ENCODE peak calls at places on chromosomes 7 and 10, in five cellular contexts. E, K, Z, X and D are unnamed samples.
A peak's percentile ranks its signal among the peaks of the same experiment; 100 is the strongest.

GRCh38 chr10:70756710-70757360 is 28.3 kb downstream of the TBATA start:
- DNase-seq in E (no peak), K (no peak), Z (no peak), X (no peak), D (no peak)

GRCh38 chr7:106071999-106072714 is 40.0 kb downstream of the SYPL1 start:
- DNase-seq in E (no peak), K (no peak), Z (no peak), X (peak; percentile 48), D (peak; percentile 92)

GRCh38 chr10:47076949-47077348 is 165.7 kb downstream of the PTPN20 start:
- DNase-seq in E (no peak), K (no peak), Z (no peak), X (no peak), D (no peak)

GRCh38 chr10:114831186-114831867 is 9.7 kb downstream of the FHIP2A start:
- DNase-seq in E (no peak), K (no peak), Z (no peak), X (no peak), D (no peak)

GRCh38 chr10:95330966-95331453 is 40.2 kb upstream of the PDLIM1 start:
- DNase-seq in E (no peak), K (no peak), Z (no peak), X (no peak), D (no peak)

GRCh38 chr10:124072541-124072940 is 20.9 kb downstream of the CHST15 start:
- DNase-seq in E (peak; percentile 62), K (no peak), Z (no peak), X (no peak), D (no peak)

GRCh38 chr7:114418117-114418516 is 3.5 kb downstream of the FOXP2 start:
- DNase-seq in E (no peak), K (no peak), Z (no peak), X (no peak), D (no peak)

GRCh38 chr10:131971591-131971990 is 10.1 kb downstream of the BNIP3 start:
- DNase-seq in E (no peak), K (no peak), Z (no peak), X (no peak), D (no peak)

GRCh38 chr10:89625041-89625765 is 19.8 kb downstream of the PANK1 start:
- DNase-seq in E (no peak), K (no peak), Z (no peak), X (no peak), D (no peak)

GRCh38 chr7:106367018-106367420 is 82.2 kb upstream of the NAMPT start:
- DNase-seq in E (peak; percentile 31), K (no peak), Z (no peak), X (no peak), D (no peak)

GRCh38 chr10:13500201-13500600 is 28.6 kb downstream of the BEND7 start:
- DNase-seq in E (no peak), K (no peak), Z (no peak), X (no peak), D (no peak)

GRCh38 chr7:125670926-125671572 is 741.4 kb upstream of the POT1 start:
- DNase-seq in E (peak; percentile 1), K (no peak), Z (no peak), X (peak; percentile 34), D (no peak)

GRCh38 chr7:100118388-100119074 is 627 bp downstream of the TAF6 start:
- DNase-seq in E (no peak), K (no peak), Z (no peak), X (peak; percentile 69), D (no peak)

GRCh38 chr7:29574659-29575058 is 11.0 kb downstream of the PRR15 start:
- DNase-seq in E (no peak), K (no peak), Z (no peak), X (no peak), D (no peak)

GRCh38 chr10:106877574-106877973 is 286.9 kb downstream of the SORCS1 start:
- DNase-seq in E (no peak), K (no peak), Z (no peak), X (no peak), D (no peak)

GRCh38 chr7:28551311-28551710 is 139.0 kb downstream of the CREB5 start:
- DNase-seq in E (no peak), K (no peak), Z (no peak), X (no peak), D (no peak)

GRCh38 chr7:156640949-156641485 is 443 bp downstream of the RNF32 start:
- DNase-seq in E (peak; percentile 75), K (peak; percentile 41), Z (no peak), X (peak; percentile 64), D (no peak)

GRCh38 chr10:7258948-7259523 is 151.8 kb downstream of the SFMBT2 start:
- DNase-seq in E (peak; percentile 33), K (no peak), Z (no peak), X (no peak), D (no peak)

GRCh38 chr7:40354736-40355135 is 219.9 kb downstream of the SUGCT start:
- DNase-seq in E (no peak), K (no peak), Z (no peak), X (no peak), D (no peak)

GRCh38 chr7:40356312-40356711 is 221.5 kb downstream of the SUGCT start:
- DNase-seq in E (no peak), K (no peak), Z (no peak), X (no peak), D (no peak)

DNA sequence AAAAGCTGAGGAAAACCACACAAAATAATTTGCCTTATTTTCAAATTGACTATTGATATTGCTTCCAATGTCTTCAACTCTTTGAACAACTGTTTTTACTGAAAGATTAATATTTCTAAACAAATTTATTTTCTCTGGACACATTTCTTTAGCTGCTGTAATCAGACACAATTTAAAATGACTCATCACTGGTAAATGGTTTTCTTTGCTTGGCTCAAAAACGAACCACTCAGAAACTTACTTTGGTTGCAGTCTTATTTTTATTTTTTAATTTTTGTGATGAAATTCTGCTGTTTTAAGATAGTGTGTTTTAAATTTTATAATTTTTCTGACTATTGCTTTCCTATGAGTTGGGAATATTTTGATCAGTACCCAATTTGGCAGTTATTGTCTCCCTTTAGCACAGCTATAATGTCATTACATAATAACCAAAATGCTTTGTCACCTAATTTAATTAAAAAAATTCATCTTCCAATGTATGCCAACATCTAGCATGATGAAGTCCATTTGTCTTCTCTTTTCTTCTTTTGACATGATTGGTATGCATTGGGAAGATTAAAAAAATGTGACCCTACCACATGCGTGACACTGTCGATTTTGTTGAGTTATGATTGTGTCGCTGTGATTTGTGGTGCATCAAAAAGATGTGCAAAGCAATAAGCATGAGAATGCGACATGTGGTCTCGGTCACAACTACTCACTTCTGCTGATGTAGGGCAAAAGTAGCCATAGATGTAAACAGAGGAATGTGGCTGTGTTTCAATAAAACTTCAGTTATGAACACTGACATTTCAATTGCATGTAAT is 222.3 kb downstream of the SUGCT start:
- DNase-seq in E (no peak), K (no peak), Z (no peak), X (no peak), D (no peak)
- H3K4me3 ChIP-seq in E (no peak overlapping the region), K (no peak overlapping the region), Z (no peak overlapping the region), X (no peak overlapping the region), D (no peak overlapping the region)

DNA sequence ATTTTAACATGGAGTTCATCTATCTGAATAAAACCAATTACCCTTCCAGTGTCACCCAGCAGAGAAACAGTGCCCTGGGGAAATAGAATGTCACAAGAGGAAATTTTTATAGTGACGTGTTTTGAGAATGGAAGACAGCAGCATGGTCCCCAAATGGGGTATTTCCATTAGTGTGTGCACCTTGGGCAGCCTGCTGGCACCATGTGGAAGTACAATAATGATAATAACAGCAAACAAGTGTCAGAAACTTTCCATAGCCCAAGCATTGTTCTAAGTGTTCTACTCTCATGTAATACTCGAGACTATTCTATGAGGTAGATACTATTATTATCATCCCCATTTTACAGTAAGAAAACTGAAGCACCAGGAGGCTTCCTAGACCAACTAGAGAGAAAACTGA is 2.2 kb upstream of the PDE1C start:
- DNase-seq in E (no peak), K (no peak), Z (no peak), X (no peak), D (no peak)
- TF ChIP-seq CTCF in E (no peak), K (no peak), Z (no peak), X (no peak), D (no peak)

GRCh38 chr7:108164946-108165345 is 34.8 kb upstream of the LAMB4 start:
- DNase-seq in E (no peak), K (no peak), Z (no peak), X (no peak), D (no peak)

GRCh38 chr7:108165726-108166125 is 35.6 kb upstream of the LAMB4 start:
- DNase-seq in E (no peak), K (no peak), Z (no peak), X (no peak), D (no peak)

GRCh38 chr7:108166687-108167086 is 36.5 kb upstream of the LAMB4 start:
- DNase-seq in E (no peak), K (no peak), Z (no peak), X (no peak), D (no peak)

GRCh38 chr7:108170251-108170650 is 40.1 kb upstream of the LAMB4 start:
- DNase-seq in E (no peak), K (no peak), Z (no peak), X (no peak), D (no peak)

DNA sequence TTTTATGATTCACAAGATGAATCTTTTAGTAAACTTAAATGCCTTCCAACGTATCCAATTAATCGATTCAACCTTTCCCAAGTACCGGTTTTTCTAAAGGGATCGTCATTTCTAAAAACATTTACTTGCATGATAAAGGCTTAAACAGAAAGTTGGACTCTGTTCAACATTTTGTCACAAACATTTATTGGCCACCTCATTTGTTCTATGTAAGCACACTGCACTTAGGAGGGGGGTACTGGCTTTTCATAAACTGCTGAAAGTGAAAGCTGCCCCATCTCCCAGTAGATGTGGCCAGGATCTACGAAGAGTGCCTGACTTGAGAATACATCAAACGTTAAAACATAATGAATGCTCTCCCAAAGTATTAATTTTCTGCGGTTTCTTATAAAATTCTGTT is 37.3 kb upstream of the LAMB4 start:
- DNase-seq in E (no peak), K (no peak), Z (no peak), X (peak; percentile 16), D (no peak)
- H3K4me3 ChIP-seq in E (no peak overlapping the region), K (no peak overlapping the region), Z (no peak overlapping the region), X (no peak overlapping the region), D (no peak overlapping the region)

GRCh38 chr10:79128923-79129305 is 60.1 kb downstream of the ZMIZ1 start:
- DNase-seq in E (no peak), K (no peak), Z (no peak), X (no peak), D (peak; percentile 39)

GRCh38 chr10:79130255-79130654 is 61.5 kb downstream of the ZMIZ1 start:
- DNase-seq in E (no peak), K (no peak), Z (no peak), X (no peak), D (no peak)

GRCh38 chr10:79130846-79131245 is 62.1 kb downstream of the ZMIZ1 start:
- DNase-seq in E (no peak), K (no peak), Z (no peak), X (no peak), D (no peak)

GRCh38 chr10:79128241-79128922 is 59.6 kb downstream of the ZMIZ1 start:
- DNase-seq in E (no peak), K (no peak), Z (no peak), X (no peak), D (no peak)

DNA sequence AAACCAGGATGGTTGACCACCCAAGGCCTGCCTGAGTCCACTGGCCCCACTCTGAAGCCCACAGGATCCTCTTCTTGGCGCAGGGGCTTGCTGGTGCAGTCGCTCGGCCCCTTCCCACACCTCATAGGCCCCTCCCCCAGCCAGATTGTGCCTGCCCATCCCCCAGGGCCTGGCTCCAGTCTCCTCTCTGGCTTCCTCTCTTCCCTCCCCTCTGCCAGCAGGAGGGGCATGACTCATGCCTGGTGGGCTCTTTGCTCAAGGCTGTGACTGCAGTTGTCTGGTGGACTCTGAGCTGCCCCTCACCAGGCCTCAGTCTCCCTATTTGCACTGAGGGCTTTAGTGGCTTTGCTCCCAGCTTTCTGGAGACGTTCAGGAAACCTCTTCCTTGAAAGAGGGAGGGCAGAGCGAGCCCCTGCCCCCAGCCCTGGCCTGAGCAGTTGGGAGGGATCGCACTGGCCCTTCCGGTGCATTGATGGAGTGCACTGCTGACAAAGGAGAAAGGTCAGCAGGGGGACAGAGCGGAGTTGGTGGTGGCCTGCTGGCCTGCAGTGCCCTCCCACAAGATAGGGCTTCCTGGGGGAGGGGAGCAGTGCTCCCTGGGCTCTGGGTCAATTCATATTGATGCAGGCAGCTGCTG is 60.7 kb downstream of the ZMIZ1 start:
- DNase-seq in E (no peak), K (no peak), Z (no peak), X (peak; percentile 61), D (no peak)
- TF ChIP-seq CTCF in E (no peak), K (no peak), Z (no peak), X (no peak), D (no peak)